ENCODE peak calls at places on chromosome 10, in seven cellular contexts. V, D, E, J, N, U and R are unnamed samples.

GRCh38 chr10:2949948-2950354 is 117.4 kb upstream of the PFKP start:
- DNase-seq in N (no peak), D (no peak), V (no peak), E (no peak), U (no peak), J (no peak), R (no peak)

GRCh38 chr10:23980054-23980453 is 228.9 kb upstream of the KIAA1217 start:
- DNase-seq in D (peak; percentile 23), J (no peak), E (no peak), N (no peak), U (no peak), V (no peak), R (no peak)

GRCh38 chr10:100621360-100622205 is 85.8 kb downstream of the HIF1AN start:
- DNase-seq in D (no peak), V (no peak), J (no peak), U (no peak), E (no peak), N (no peak), R (no peak)

GRCh38 chr10:78194539-78195402 is 161.1 kb downstream of the RPS24 start:
- DNase-seq in N (no peak), V (no peak), U (peak; percentile 70), E (no peak), J (no peak), D (no peak), R (no peak)

GRCh38 chr10:126050301-126050700 is 153.9 kb downstream of the FANK1 start:
- DNase-seq in V (no peak), N (no peak), J (no peak), U (no peak), E (no peak), D (no peak), R (no peak)

GRCh38 chr10:1166828-1167275 is 110.7 kb downstream of the WDR37 start:
- DNase-seq in V (no peak), D (no peak), E (no peak), N (peak; percentile 31), U (no peak), J (no peak), R (no peak)

GRCh38 chr10:130435961-130436360 is 299.8 kb downstream of the GLRX3 start:
- DNase-seq in N (no peak), J (no peak), D (no peak), V (no peak), E (no peak), U (no peak), R (no peak)

GRCh38 chr10:63703113-63703670 is 182.0 kb downstream of the REEP3 start:
- DNase-seq in D (no peak), N (no peak), V (no peak), U (peak; percentile 66), E (no peak), J (no peak), R (no peak)

GRCh38 chr10:50471583-50471975 is 152.2 kb downstream of the SGMS1 start:
- DNase-seq in N (no peak), D (no peak), E (no peak), V (no peak), U (no peak), J (no peak), R (no peak)

GRCh38 chr10:116796910-116797513 is 52.3 kb upstream of the ENO4 start:
- DNase-seq in N (peak; percentile 73), E (peak; percentile 54), V (no peak), U (peak; percentile 81), D (peak; percentile 89), J (peak; percentile 92), R (no peak)

GRCh38 chr10:69716711-69717560 is 84.8 kb upstream of the COL13A1 start:
- DNase-seq in J (peak; percentile 86), E (no peak), V (no peak), D (peak; percentile 89), U (peak; percentile 73), N (no peak), R (no peak)

GRCh38 chr10:121694327-121694965 is 96.2 kb upstream of the FGFR2 start:
- DNase-seq in U (no peak), E (no peak), N (no peak), V (no peak), D (no peak), J (no peak), R (no peak)

GRCh38 chr10:97538401-97538800 is 34.2 kb upstream of the ANKRD2 start:
- DNase-seq in J (no peak), D (no peak), E (no peak), U (no peak), N (no peak), V (no peak), R (no peak)

GRCh38 chr10:126518186-126519080 is 130.2 kb upstream of the ADAM12 start:
- DNase-seq in J (no peak), N (no peak), V (no peak), E (no peak), U (peak; percentile 65), D (no peak), R (no peak)

GRCh38 chr10:33009244-33010131 is 51.5 kb upstream of the ITGB1 start:
- DNase-seq in E (no peak), N (no peak), U (no peak), J (no peak), V (no peak), D (no peak), R (no peak)

GRCh38 chr10:33010132-33011037 is 52.4 kb upstream of the ITGB1 start:
- DNase-seq in D (peak; percentile 23), E (no peak), U (peak; percentile 83), N (no peak), V (no peak), J (peak; percentile 47), R (no peak)

GRCh38 chr10:33006342-33006887 is 48.4 kb upstream of the ITGB1 start:
- DNase-seq in E (no peak), D (no peak), N (no peak), J (no peak), U (no peak), V (no peak), R (no peak)

GRCh38 chr10:33005322-33006282 is 47.6 kb upstream of the ITGB1 start:
- DNase-seq in E (peak; percentile 71), D (peak; percentile 62), J (peak; percentile 71), U (peak; percentile 94), V (no peak), N (peak; percentile 80), R (peak; percentile 40)

DNA sequence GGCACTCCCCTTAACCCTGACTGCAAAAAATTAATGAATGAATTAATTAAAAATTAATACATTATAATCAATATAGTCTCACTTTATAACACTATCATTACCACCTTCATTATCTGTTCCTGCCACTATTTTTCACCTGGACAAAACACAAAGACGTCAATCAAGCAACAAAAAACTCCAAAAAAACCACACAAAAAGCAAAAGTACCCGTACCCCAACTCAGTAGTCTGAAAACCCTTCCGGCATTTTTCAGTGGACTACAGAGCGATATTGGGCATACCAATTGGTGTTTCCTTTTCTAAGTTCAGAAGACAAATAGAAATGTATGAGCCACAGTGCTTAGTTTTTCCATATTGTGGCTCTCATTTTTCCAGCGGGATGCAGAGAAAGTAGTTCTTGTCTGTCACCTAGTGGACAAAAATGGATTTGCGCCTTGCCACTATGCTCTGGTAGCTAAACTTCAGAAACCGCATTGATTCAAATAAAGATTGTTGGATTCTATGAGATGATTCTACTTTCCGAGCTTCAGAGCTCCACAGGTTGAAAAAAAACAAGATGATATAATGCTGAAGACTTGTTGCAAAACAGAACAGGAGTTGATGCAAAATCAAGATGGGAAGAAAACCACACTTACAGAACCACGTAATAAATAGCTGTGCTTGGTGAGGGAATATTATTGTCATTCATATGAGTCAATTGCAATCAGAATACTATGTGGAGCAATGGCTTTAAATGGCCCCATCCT is 50.6 kb upstream of the ITGB1 start:
- DNase-seq in J (peak; percentile 82), U (peak; percentile 76), E (no peak), V (no peak), N (no peak), D (peak; percentile 84), R (no peak)
- H3K4me3 ChIP-seq in J (no peak overlapping the region), U (no peak overlapping the region), E (no peak overlapping the region), V (no peak overlapping the region), N (no peak overlapping the region), D (no peak overlapping the region), R (peak overlapping the region; percentile 46)

DNA sequence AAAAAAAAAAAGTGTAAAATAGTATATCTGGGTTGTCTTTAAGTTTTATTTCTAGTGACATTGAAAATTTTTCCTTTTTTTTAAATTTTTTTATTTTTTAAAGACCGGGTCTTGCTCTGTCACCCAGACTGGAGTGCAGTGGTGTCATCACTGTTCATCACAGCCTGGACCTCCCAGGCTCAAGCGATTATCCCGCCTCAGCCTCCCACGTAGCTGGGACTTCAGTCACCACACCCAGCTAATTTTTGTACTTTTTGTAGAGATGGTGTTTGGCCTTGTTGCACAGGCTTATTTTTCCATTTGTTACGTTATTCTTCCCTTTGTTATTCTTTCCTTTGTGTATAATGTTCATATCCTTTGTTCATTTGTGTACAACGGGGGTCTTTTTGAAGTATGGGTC is 30.1 kb downstream of the TSPAN14 start:
- DNase-seq in V (no peak), D (no peak), N (no peak), J (no peak), E (no peak), U (no peak), R (no peak)
- H3K27ac ChIP-seq in V (peak overlapping the region; percentile 74), D (no peak overlapping the region), N (no peak overlapping the region), J (no peak overlapping the region), E (peak overlapping the region; percentile 22), U (no peak overlapping the region), R (no peak overlapping the region)

GRCh38 chr10:15280974-15281373 is 90.1 kb downstream of the FAM171A1 start:
- DNase-seq in N (no peak), U (no peak), E (no peak), V (no peak), J (no peak), D (no peak), R (no peak)

GRCh38 chr10:15280462-15280861 is 90.6 kb downstream of the FAM171A1 start:
- DNase-seq in U (no peak), D (no peak), J (no peak), N (no peak), E (no peak), V (no peak), R (no peak)

GRCh38 chr10:15278786-15279185 is 92.3 kb downstream of the FAM171A1 start:
- DNase-seq in V (no peak), U (no peak), J (no peak), D (no peak), E (no peak), N (no peak), R (no peak)

DNA sequence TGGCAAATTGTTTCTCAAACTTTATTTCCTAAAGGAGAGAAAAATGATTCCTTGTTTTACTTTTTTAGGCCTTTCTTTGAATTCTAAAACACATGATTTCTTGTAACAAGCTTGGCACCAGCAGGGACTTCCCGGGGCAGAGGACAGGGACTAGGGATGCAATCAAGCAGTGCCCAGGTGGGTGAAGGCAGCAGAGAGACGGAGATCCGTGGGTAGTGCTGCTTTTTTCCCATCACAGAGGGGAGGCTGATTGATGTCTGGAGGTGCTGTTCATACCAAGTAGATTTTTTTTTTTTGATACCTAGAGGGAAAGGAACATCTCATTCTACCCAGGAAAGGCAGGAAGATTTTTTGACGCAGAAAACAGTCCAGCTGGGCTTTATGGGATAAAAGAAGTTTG is 91.9 kb downstream of the FAM171A1 start:
- DNase-seq in N (no peak), U (no peak), J (no peak), E (no peak), V (no peak), D (no peak), R (no peak)
- H3K4me3 ChIP-seq in N (no peak overlapping the region), U (no peak overlapping the region), J (no peak overlapping the region), E (no peak overlapping the region), V (no peak overlapping the region), D (no peak overlapping the region), R (no peak overlapping the region)

GRCh38 chr10:113051456-113051855 is 101.4 kb downstream of the TCF7L2 start:
- DNase-seq in U (no peak), J (no peak), V (no peak), D (no peak), N (no peak), E (no peak), R (no peak)
- H3K27ac ChIP-seq in U (no peak overlapping the region), J (no peak overlapping the region), V (no peak overlapping the region), D (no peak overlapping the region), N (no peak overlapping the region), E (peak overlapping the region; percentile 73), R (peak overlapping the region; percentile 95)